ENCODE peak calls at places on chromosomes 16 and 17, in ten cellular contexts. One of them, this sample, is unnamed.

GRCh38 chr17:7856081-7856791 is 1.1 kb downstream of the NAA38 start:
- DNase-seq in heart right ventricle: peak
- DNase-seq in neural progenitor cell: peak
- DNase-seq in effector memory CD4-positive, alpha-beta T cell: no peak
- DNase-seq in fibroblast of lung: peak
- DNase-seq in caudate nucleus: no peak
- DNase-seq in sigmoid colon: peak
- DNase-seq in heart left ventricle: peak
- DNase-seq in CD4-positive, alpha-beta T cell: no peak
- DNase-seq in GM23248: peak
- DNase-seq in this sample: peak

GRCh38 chr16:21703589-21704174 is 39.9 kb downstream of the OTOA start:
- DNase-seq in heart right ventricle: no peak
- DNase-seq in heart left ventricle: no peak
- DNase-seq in neural progenitor cell: no peak
- DNase-seq in CD4-positive, alpha-beta T cell: no peak
- DNase-seq in sigmoid colon: no peak
- DNase-seq in fibroblast of lung: no peak
- DNase-seq in GM23248: no peak
- DNase-seq in caudate nucleus: no peak
- DNase-seq in effector memory CD4-positive, alpha-beta T cell: no peak
- DNase-seq in this sample: no peak

GRCh38 chr16:85210423-85211169 is 98.3 kb upstream of the CIBAR2 start:
- DNase-seq in sigmoid colon: no peak
- DNase-seq in neural progenitor cell: no peak
- DNase-seq in fibroblast of lung: peak
- DNase-seq in GM23248: peak
- DNase-seq in heart right ventricle: peak
- DNase-seq in CD4-positive, alpha-beta T cell: no peak
- DNase-seq in heart left ventricle: no peak
- DNase-seq in effector memory CD4-positive, alpha-beta T cell: no peak
- DNase-seq in caudate nucleus: no peak
- DNase-seq in this sample: no peak

GRCh38 chr17:40341808-40342574 is 22.5 kb downstream of the GJD3 start:
- DNase-seq in neural progenitor cell: peak
- DNase-seq in sigmoid colon: peak
- DNase-seq in heart left ventricle: peak
- DNase-seq in CD4-positive, alpha-beta T cell: no peak
- DNase-seq in effector memory CD4-positive, alpha-beta T cell: no peak
- DNase-seq in fibroblast of lung: peak
- DNase-seq in caudate nucleus: no peak
- DNase-seq in GM23248: peak
- DNase-seq in heart right ventricle: peak
- DNase-seq in this sample: peak

GRCh38 chr17:14209215-14209614 is 27.4 kb downstream of the CDRT15 start:
- DNase-seq in heart right ventricle: no peak
- DNase-seq in effector memory CD4-positive, alpha-beta T cell: no peak
- DNase-seq in sigmoid colon: no peak
- DNase-seq in caudate nucleus: no peak
- DNase-seq in neural progenitor cell: no peak
- DNase-seq in CD4-positive, alpha-beta T cell: no peak
- DNase-seq in GM23248: no peak
- DNase-seq in fibroblast of lung: no peak
- DNase-seq in heart left ventricle: no peak
- DNase-seq in this sample: no peak

GRCh38 chr17:2138768-2139167 is 83.9 kb downstream of the HIC1 start:
- DNase-seq in CD4-positive, alpha-beta T cell: no peak
- DNase-seq in effector memory CD4-positive, alpha-beta T cell: no peak
- DNase-seq in fibroblast of lung: peak
- DNase-seq in heart right ventricle: no peak
- DNase-seq in sigmoid colon: no peak
- DNase-seq in neural progenitor cell: no peak
- DNase-seq in heart left ventricle: no peak
- DNase-seq in caudate nucleus: no peak
- DNase-seq in GM23248: peak
- DNase-seq in this sample: peak

GRCh38 chr17:57121308-57122042 is 36.4 kb downstream of the AKAP1 start:
- DNase-seq in neural progenitor cell: peak
- DNase-seq in sigmoid colon: no peak
- DNase-seq in effector memory CD4-positive, alpha-beta T cell: no peak
- DNase-seq in heart right ventricle: no peak
- DNase-seq in CD4-positive, alpha-beta T cell: no peak
- DNase-seq in caudate nucleus: peak
- DNase-seq in GM23248: peak
- DNase-seq in fibroblast of lung: peak
- DNase-seq in heart left ventricle: no peak
- DNase-seq in this sample: no peak

GRCh38 chr17:34781071-34781470 is 180.2 kb downstream of the CCT6B start:
- DNase-seq in fibroblast of lung: no peak
- DNase-seq in CD4-positive, alpha-beta T cell: no peak
- DNase-seq in caudate nucleus: no peak
- DNase-seq in heart right ventricle: no peak
- DNase-seq in sigmoid colon: no peak
- DNase-seq in effector memory CD4-positive, alpha-beta T cell: no peak
- DNase-seq in neural progenitor cell: no peak
- DNase-seq in GM23248: peak
- DNase-seq in heart left ventricle: no peak
- DNase-seq in this sample: no peak

GRCh38 chr16:17312100-17312732 is 158.5 kb downstream of the XYLT1 start:
- DNase-seq in neural progenitor cell: no peak
- DNase-seq in caudate nucleus: no peak
- DNase-seq in heart left ventricle: no peak
- DNase-seq in CD4-positive, alpha-beta T cell: no peak
- DNase-seq in effector memory CD4-positive, alpha-beta T cell: no peak
- DNase-seq in fibroblast of lung: peak
- DNase-seq in sigmoid colon: peak
- DNase-seq in heart right ventricle: no peak
- DNase-seq in GM23248: no peak
- DNase-seq in this sample: peak

GRCh38 chr16:68126395-68126794 is 41.2 kb downstream of the NFATC3 start:
- DNase-seq in effector memory CD4-positive, alpha-beta T cell: no peak
- DNase-seq in heart right ventricle: no peak
- DNase-seq in caudate nucleus: no peak
- DNase-seq in GM23248: peak
- DNase-seq in CD4-positive, alpha-beta T cell: no peak
- DNase-seq in neural progenitor cell: no peak
- DNase-seq in sigmoid colon: no peak
- DNase-seq in fibroblast of lung: no peak
- DNase-seq in heart left ventricle: no peak
- DNase-seq in this sample: no peak

GRCh38 chr17:32903774-32904673 is 23.9 kb upstream of the TMEM98 start:
- DNase-seq in heart left ventricle: no peak
- DNase-seq in effector memory CD4-positive, alpha-beta T cell: no peak
- DNase-seq in CD4-positive, alpha-beta T cell: no peak
- DNase-seq in heart right ventricle: no peak
- DNase-seq in caudate nucleus: no peak
- DNase-seq in fibroblast of lung: no peak
- DNase-seq in neural progenitor cell: no peak
- DNase-seq in sigmoid colon: no peak
- DNase-seq in GM23248: no peak
- DNase-seq in this sample: no peak

GRCh38 chr16:30368122-30368791 is 2.0 kb downstream of the TBC1D10B start:
- DNase-seq in GM23248: peak
- DNase-seq in neural progenitor cell: no peak
- DNase-seq in caudate nucleus: no peak
- DNase-seq in heart left ventricle: no peak
- DNase-seq in sigmoid colon: peak
- DNase-seq in heart right ventricle: no peak
- DNase-seq in effector memory CD4-positive, alpha-beta T cell: no peak
- DNase-seq in CD4-positive, alpha-beta T cell: no peak
- DNase-seq in fibroblast of lung: peak
- DNase-seq in this sample: no peak

GRCh38 chr17:36931697-36932382 is 5.4 kb upstream of the LHX1 start:
- DNase-seq in sigmoid colon: no peak
- DNase-seq in fibroblast of lung: no peak
- DNase-seq in neural progenitor cell: no peak
- DNase-seq in effector memory CD4-positive, alpha-beta T cell: no peak
- DNase-seq in GM23248: no peak
- DNase-seq in CD4-positive, alpha-beta T cell: no peak
- DNase-seq in heart right ventricle: no peak
- DNase-seq in caudate nucleus: no peak
- DNase-seq in heart left ventricle: no peak
- DNase-seq in this sample: no peak

GRCh38 chr17:74599531-74599939 is 7.5 kb upstream of the CD300LD start:
- DNase-seq in effector memory CD4-positive, alpha-beta T cell: no peak
- DNase-seq in fibroblast of lung: no peak
- DNase-seq in GM23248: no peak
- DNase-seq in caudate nucleus: no peak
- DNase-seq in heart right ventricle: no peak
- DNase-seq in neural progenitor cell: no peak
- DNase-seq in CD4-positive, alpha-beta T cell: no peak
- DNase-seq in sigmoid colon: no peak
- DNase-seq in heart left ventricle: no peak
- DNase-seq in this sample: no peak

GRCh38 chr16:1926223-1926718 is 8.1 kb upstream of the HS3ST6 start:
- DNase-seq in effector memory CD4-positive, alpha-beta T cell: no peak
- DNase-seq in sigmoid colon: no peak
- DNase-seq in CD4-positive, alpha-beta T cell: no peak
- DNase-seq in GM23248: no peak
- DNase-seq in caudate nucleus: no peak
- DNase-seq in heart left ventricle: no peak
- DNase-seq in heart right ventricle: no peak
- DNase-seq in neural progenitor cell: no peak
- DNase-seq in fibroblast of lung: no peak
- DNase-seq in this sample: no peak

DNA sequence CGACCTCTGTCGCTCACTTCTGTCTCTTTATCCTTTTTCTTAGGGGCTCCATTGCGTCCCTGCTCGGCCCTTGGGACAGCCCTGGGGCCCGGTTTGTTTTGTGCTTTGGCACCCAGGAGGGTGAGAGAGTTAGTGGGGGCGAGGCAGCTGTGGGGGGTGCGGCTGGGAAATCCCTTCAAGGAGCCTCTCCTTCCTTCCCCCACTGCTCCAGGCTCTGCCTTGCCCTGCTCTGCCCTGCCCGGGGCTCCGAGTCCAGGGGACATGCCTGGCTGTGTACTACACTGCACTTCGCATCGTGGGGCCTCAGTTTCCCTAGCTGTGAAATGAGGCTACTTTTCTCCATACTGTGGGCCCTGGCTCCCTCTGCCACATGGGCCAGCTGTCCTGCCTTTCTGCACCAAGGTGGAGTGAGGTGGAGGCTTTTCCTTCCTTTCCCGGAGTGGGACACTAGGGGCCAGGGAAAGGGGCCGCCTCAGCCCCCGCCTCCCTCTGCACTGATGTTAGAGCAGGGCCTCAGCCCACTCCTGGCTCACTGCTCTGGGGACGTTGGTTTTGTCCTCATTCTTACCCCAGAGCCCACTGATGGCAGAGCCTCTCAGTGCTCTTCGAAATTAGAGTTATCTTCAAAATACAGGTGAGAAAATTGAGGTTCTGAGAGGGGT is 980 bp downstream of the LLGL1 start:
- DNase-seq in GM23248: peak
- DNase-seq in neural progenitor cell: no peak
- DNase-seq in caudate nucleus: no peak
- DNase-seq in heart right ventricle: no peak
- DNase-seq in effector memory CD4-positive, alpha-beta T cell: no peak
- DNase-seq in fibroblast of lung: peak
- DNase-seq in heart left ventricle: no peak
- DNase-seq in sigmoid colon: no peak
- DNase-seq in CD4-positive, alpha-beta T cell: no peak
- DNase-seq in this sample: no peak
- H3K27ac ChIP-seq in GM23248: peak
- H3K27ac ChIP-seq in neural progenitor cell: no peak
- H3K27ac ChIP-seq in caudate nucleus: peak
- H3K27ac ChIP-seq in heart right ventricle: peak
- H3K27ac ChIP-seq in effector memory CD4-positive, alpha-beta T cell: peak
- H3K27ac ChIP-seq in fibroblast of lung: no peak
- H3K27ac ChIP-seq in heart left ventricle: peak
- H3K27ac ChIP-seq in sigmoid colon: peak
- H3K27ac ChIP-seq in CD4-positive, alpha-beta T cell: no peak
- H3K27ac ChIP-seq in this sample: peak

DNA sequence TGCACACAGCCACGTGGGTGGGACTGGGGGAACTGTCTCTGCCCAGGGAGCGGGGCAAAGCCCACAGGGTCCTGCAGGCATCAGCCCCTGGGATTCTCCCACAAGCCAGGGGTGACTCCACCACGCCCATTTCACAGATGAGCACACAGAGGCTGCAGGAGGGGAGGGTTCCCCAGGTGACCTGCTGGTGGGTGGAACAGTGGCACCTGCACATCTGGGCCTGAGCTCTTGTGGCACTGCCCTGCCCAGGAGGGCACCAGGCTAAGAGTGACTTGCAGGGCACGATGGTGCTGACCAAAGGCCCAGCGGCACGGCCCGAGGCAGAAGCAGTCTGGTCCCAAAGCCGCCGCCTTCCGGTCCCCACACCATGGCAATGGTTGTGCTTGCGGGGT is 23.9 kb downstream of the PIEZO1 start:
- DNase-seq in fibroblast of lung: no peak
- DNase-seq in GM23248: no peak
- DNase-seq in heart right ventricle: no peak
- DNase-seq in heart left ventricle: no peak
- DNase-seq in effector memory CD4-positive, alpha-beta T cell: no peak
- DNase-seq in caudate nucleus: no peak
- DNase-seq in sigmoid colon: no peak
- DNase-seq in CD4-positive, alpha-beta T cell: no peak
- DNase-seq in neural progenitor cell: no peak
- DNase-seq in this sample: no peak
- H3K27ac ChIP-seq in fibroblast of lung: no peak
- H3K27ac ChIP-seq in GM23248: no peak
- H3K27ac ChIP-seq in heart right ventricle: no peak
- H3K27ac ChIP-seq in heart left ventricle: peak
- H3K27ac ChIP-seq in effector memory CD4-positive, alpha-beta T cell: peak
- H3K27ac ChIP-seq in caudate nucleus: no peak
- H3K27ac ChIP-seq in sigmoid colon: peak
- H3K27ac ChIP-seq in CD4-positive, alpha-beta T cell: no peak
- H3K27ac ChIP-seq in neural progenitor cell: no peak
- H3K27ac ChIP-seq in this sample: peak

GRCh38 chr16:23110257-23110899 is 38.9 kb downstream of the USP31 start:
- DNase-seq in GM23248: peak
- DNase-seq in sigmoid colon: no peak
- DNase-seq in heart right ventricle: no peak
- DNase-seq in caudate nucleus: no peak
- DNase-seq in neural progenitor cell: no peak
- DNase-seq in CD4-positive, alpha-beta T cell: no peak
- DNase-seq in effector memory CD4-positive, alpha-beta T cell: no peak
- DNase-seq in heart left ventricle: no peak
- DNase-seq in fibroblast of lung: no peak
- DNase-seq in this sample: no peak
- H3K27ac ChIP-seq in GM23248: no peak
- H3K27ac ChIP-seq in sigmoid colon: no peak
- H3K27ac ChIP-seq in heart right ventricle: no peak
- H3K27ac ChIP-seq in caudate nucleus: no peak
- H3K27ac ChIP-seq in neural progenitor cell: no peak
- H3K27ac ChIP-seq in CD4-positive, alpha-beta T cell: no peak
- H3K27ac ChIP-seq in effector memory CD4-positive, alpha-beta T cell: no peak
- H3K27ac ChIP-seq in heart left ventricle: no peak
- H3K27ac ChIP-seq in fibroblast of lung: no peak
- H3K27ac ChIP-seq in this sample: no peak

DNA sequence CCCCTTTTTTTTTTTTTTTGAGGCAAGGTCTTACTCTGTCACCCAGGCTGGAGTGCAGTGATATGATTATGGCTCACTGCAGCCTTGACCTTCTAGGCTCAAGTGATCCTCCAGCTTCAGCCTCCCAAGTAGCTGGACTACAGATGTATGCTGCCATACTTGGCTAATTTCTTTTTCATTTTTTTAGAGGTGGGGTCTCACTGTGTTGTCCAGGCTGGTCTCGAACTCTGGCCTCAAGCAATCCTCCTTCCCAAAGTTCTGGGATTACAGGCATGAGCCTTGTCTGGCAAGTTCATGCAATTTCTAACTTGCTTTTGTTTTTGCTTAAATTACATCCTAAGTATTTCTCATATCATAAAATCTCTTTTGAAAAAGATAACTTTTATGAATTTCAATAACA is 33.8 kb upstream of the NFAT5 start:
- DNase-seq in neural progenitor cell: no peak
- DNase-seq in fibroblast of lung: no peak
- DNase-seq in heart left ventricle: no peak
- DNase-seq in caudate nucleus: no peak
- DNase-seq in effector memory CD4-positive, alpha-beta T cell: no peak
- DNase-seq in heart right ventricle: no peak
- DNase-seq in CD4-positive, alpha-beta T cell: no peak
- DNase-seq in sigmoid colon: no peak
- DNase-seq in GM23248: no peak
- DNase-seq in this sample: no peak
- H3K27ac ChIP-seq in neural progenitor cell: no peak
- H3K27ac ChIP-seq in fibroblast of lung: no peak
- H3K27ac ChIP-seq in heart left ventricle: no peak
- H3K27ac ChIP-seq in caudate nucleus: no peak
- H3K27ac ChIP-seq in effector memory CD4-positive, alpha-beta T cell: no peak
- H3K27ac ChIP-seq in heart right ventricle: no peak
- H3K27ac ChIP-seq in CD4-positive, alpha-beta T cell: no peak
- H3K27ac ChIP-seq in sigmoid colon: no peak
- H3K27ac ChIP-seq in GM23248: no peak
- H3K27ac ChIP-seq in this sample: no peak

This sample was measured in transverse colon.